ENCODE peak calls at places on chromosomes 7 and 10, in four cellular contexts. H, T, E and W are unnamed samples. For H3K36me3, the result is how much of the 10 kb centered on the place peaks cover.

GRCh38 chr7:129501760-129502707 is at the start of gene SMKR1:
- DNase-seq in H (peak), T (peak), E (peak), W (no peak)

GRCh38 chr7:155007947-155008346 is 5.0 kb upstream of the PAXIP1 start:
- DNase-seq in E (no peak), H (no peak), T (peak), W (no peak)

GRCh38 chr10:132142396-132143161 is 44.2 kb upstream of the DPYSL4 start:
- DNase-seq in H (no peak), T (no peak), E (peak), W (no peak)

GRCh38 chr10:125200396-125200795 is 40.0 kb upstream of the CTBP2 start:
- DNase-seq in H (no peak), T (no peak), E (no peak), W (no peak)

GRCh38 chr10:73493781-73494180 is 2.0 kb downstream of the PPP3CB start:
- DNase-seq in E (no peak), T (no peak), H (peak), W (no peak)

GRCh38 chr10:100713859-100714565 is 31.4 kb upstream of the PAX2 start:
- DNase-seq in H (no peak), T (no peak), E (no peak), W (no peak)

GRCh38 chr7:47392241-47392759 is 189.6 kb downstream of the TNS3 start:
- DNase-seq in E (no peak), T (no peak), H (peak), W (no peak)

GRCh38 chr10:119344381-119344780 is 137.0 kb downstream of the GRK5 start:
- DNase-seq in E (no peak), T (no peak), H (no peak), W (no peak)

GRCh38 chr7:110358028-110358427 is 732.9 kb upstream of the LRRN3 start:
- DNase-seq in T (no peak), E (no peak), H (peak), W (peak)

GRCh38 chr7:112174192-112174591 is 32.0 kb downstream of the DOCK4 start:
- DNase-seq in T (no peak), H (no peak), E (no peak), W (no peak)

GRCh38 chr7:112173214-112173905 is 32.8 kb downstream of the DOCK4 start:
- DNase-seq in E (no peak), T (no peak), H (no peak), W (no peak)

GRCh38 chr7:112171673-112172072 is 34.5 kb downstream of the DOCK4 start:
- DNase-seq in E (no peak), T (no peak), H (no peak), W (no peak)

GRCh38 chr7:112167144-112167543 is 39.1 kb downstream of the DOCK4 start:
- DNase-seq in H (no peak), E (no peak), T (no peak), W (no peak)

GRCh38 chr7:112168915-112169314 is 37.3 kb downstream of the DOCK4 start:
- DNase-seq in E (no peak), H (no peak), T (no peak), W (no peak)
- H3K36me3 ChIP-seq in E (under half), H (under half), T (under half), W (under half)

GRCh38 chr10:97277551-97277950 is 14.9 kb downstream of the ARHGAP19 start:
- DNase-seq in E (no peak), H (no peak), T (no peak), W (no peak)
- H3K4me3 ChIP-seq in E (no peak), H (no peak), T (no peak), W (no peak)

GRCh38 chr10:105406488-105406887 is 765.4 kb downstream of the SORCS3 start:
- DNase-seq in H (no peak), T (no peak), E (no peak), W (no peak)
- TF ChIP-seq CTCF in H (no peak), T (no peak), E (no peak), W (no peak)

GRCh38 chr7:21903074-21903786 is 42.5 kb downstream of the CDCA7L start:
- DNase-seq in E (no peak), H (no peak), T (no peak), W (no peak)

GRCh38 chr7:21898265-21898930 is 47.3 kb downstream of the CDCA7L start:
- DNase-seq in T (no peak), E (no peak), H (no peak), W (no peak)

GRCh38 chr7:21902240-21902639 is 43.5 kb downstream of the CDCA7L start:
- DNase-seq in H (peak), E (no peak), T (no peak), W (no peak)
- H3K36me3 ChIP-seq in H (under half), E (under half), T (half or more), W (under half)

GRCh38 chr7:80078159-80078731 is 56.4 kb upstream of the GNAI1 start:
- DNase-seq in H (peak), T (no peak), E (no peak), W (no peak)
- H3K4me3 ChIP-seq in H (peak), T (no peak), E (peak), W (no peak)